ENCODE peak calls at places on chromosomes 12 and 14, in six cellular contexts. One of them, this sample, is unnamed.

GRCh38 chr14:25237845-25238244 is 187.9 kb upstream of the STXBP6 start:
- DNase-seq in left lung: no peak
- DNase-seq in thoracic aorta: no peak
- DNase-seq in PC-9: no peak
- DNase-seq in AG10803: no peak
- DNase-seq in adrenal gland: no peak
- DNase-seq in this sample: no peak

GRCh38 chr14:59267046-59267445 is 78.6 kb downstream of the DAAM1 start:
- DNase-seq in left lung: no peak
- DNase-seq in thoracic aorta: no peak
- DNase-seq in PC-9: no peak
- DNase-seq in AG10803: no peak
- DNase-seq in adrenal gland: no peak
- DNase-seq in this sample: no peak

GRCh38 chr12:87142346-87142745 is 886.2 kb upstream of the MGAT4C start:
- DNase-seq in left lung: no peak
- DNase-seq in thoracic aorta: no peak
- DNase-seq in PC-9: no peak
- DNase-seq in AG10803: peak
- DNase-seq in adrenal gland: no peak
- DNase-seq in this sample: no peak

GRCh38 chr14:59829941-59830734 is 40.4 kb downstream of the RTN1 start:
- DNase-seq in left lung: no peak
- DNase-seq in thoracic aorta: no peak
- DNase-seq in PC-9: peak
- DNase-seq in AG10803: no peak
- DNase-seq in adrenal gland: no peak
- DNase-seq in this sample: no peak

GRCh38 chr14:50947446-50947845 is 3.2 kb upstream of the PYGL start:
- DNase-seq in left lung: no peak
- DNase-seq in thoracic aorta: no peak
- DNase-seq in PC-9: no peak
- DNase-seq in AG10803: no peak
- DNase-seq in adrenal gland: no peak
- DNase-seq in this sample: no peak

GRCh38 chr14:104882325-104882973 is 17.4 kb downstream of the CEP170B start:
- DNase-seq in left lung: peak
- DNase-seq in thoracic aorta: no peak
- DNase-seq in PC-9: peak
- DNase-seq in AG10803: no peak
- DNase-seq in adrenal gland: no peak
- DNase-seq in this sample: peak

GRCh38 chr12:82648510-82648909 is 38.2 kb upstream of the TMTC2 start:
- DNase-seq in left lung: no peak
- DNase-seq in thoracic aorta: no peak
- DNase-seq in PC-9: no peak
- DNase-seq in AG10803: no peak
- DNase-seq in adrenal gland: no peak
- DNase-seq in this sample: no peak

GRCh38 chr12:9037431-9037830 is 48.1 kb downstream of the KLRG1 start:
- DNase-seq in left lung: no peak
- DNase-seq in thoracic aorta: no peak
- DNase-seq in PC-9: no peak
- DNase-seq in AG10803: no peak
- DNase-seq in adrenal gland: no peak
- DNase-seq in this sample: no peak

GRCh38 chr12:89390802-89391673 is 38.7 kb upstream of the DUSP6 start:
- DNase-seq in left lung: no peak
- DNase-seq in thoracic aorta: no peak
- DNase-seq in PC-9: peak
- DNase-seq in AG10803: peak
- DNase-seq in adrenal gland: no peak
- DNase-seq in this sample: no peak

GRCh38 chr14:73462078-73462715 is 3.9 kb upstream of the NUMB start:
- DNase-seq in left lung: no peak
- DNase-seq in thoracic aorta: no peak
- DNase-seq in PC-9: no peak
- DNase-seq in AG10803: peak
- DNase-seq in adrenal gland: peak
- DNase-seq in this sample: peak

GRCh38 chr14:101643651-101644050 is 82.4 kb downstream of the DIO3 start:
- DNase-seq in left lung: no peak
- DNase-seq in thoracic aorta: no peak
- DNase-seq in PC-9: no peak
- DNase-seq in AG10803: no peak
- DNase-seq in adrenal gland: no peak
- DNase-seq in this sample: no peak

GRCh38 chr12:47801904-47802246 is 17.8 kb downstream of the HDAC7 start:
- DNase-seq in left lung: no peak
- DNase-seq in thoracic aorta: no peak
- DNase-seq in PC-9: no peak
- DNase-seq in AG10803: no peak
- DNase-seq in adrenal gland: no peak
- DNase-seq in this sample: no peak
- TF ChIP-seq CTCF in left lung: no peak
- TF ChIP-seq CTCF in thoracic aorta: no peak
- TF ChIP-seq CTCF in PC-9: no peak
- TF ChIP-seq CTCF in AG10803: no peak
- TF ChIP-seq CTCF in adrenal gland: no peak
- TF ChIP-seq CTCF in this sample: no peak

GRCh38 chr14:61602733-61603077 is 92.6 kb upstream of the HIF1A start:
- DNase-seq in left lung: no peak
- DNase-seq in thoracic aorta: no peak
- DNase-seq in PC-9: peak
- DNase-seq in AG10803: no peak
- DNase-seq in adrenal gland: no peak
- DNase-seq in this sample: no peak
- H3K4me3 ChIP-seq in left lung: no peak
- H3K4me3 ChIP-seq in thoracic aorta: no peak
- H3K4me3 ChIP-seq in PC-9: peak
- H3K4me3 ChIP-seq in AG10803: no peak
- H3K4me3 ChIP-seq in adrenal gland: no peak
- H3K4me3 ChIP-seq in this sample: no peak

GRCh38 chr12:20370001-20370381 is 1.7 kb downstream of the PDE3A start:
- DNase-seq in left lung: peak
- DNase-seq in thoracic aorta: no peak
- DNase-seq in PC-9: no peak
- DNase-seq in AG10803: no peak
- DNase-seq in adrenal gland: no peak
- DNase-seq in this sample: peak

GRCh38 chr12:20369164-20370000 is 1.0 kb downstream of the PDE3A start:
- DNase-seq in left lung: peak
- DNase-seq in thoracic aorta: peak
- DNase-seq in PC-9: no peak
- DNase-seq in AG10803: peak
- DNase-seq in adrenal gland: peak
- DNase-seq in this sample: peak

GRCh38 chr12:20368653-20369163 is 371 bp downstream of the PDE3A start:
- DNase-seq in left lung: peak
- DNase-seq in thoracic aorta: no peak
- DNase-seq in PC-9: no peak
- DNase-seq in AG10803: peak
- DNase-seq in adrenal gland: no peak
- DNase-seq in this sample: no peak

GRCh38 chr12:20366776-20367409 is 1.4 kb upstream of the PDE3A start:
- DNase-seq in left lung: no peak
- DNase-seq in thoracic aorta: no peak
- DNase-seq in PC-9: no peak
- DNase-seq in AG10803: no peak
- DNase-seq in adrenal gland: no peak
- DNase-seq in this sample: no peak

GRCh38 chr12:20367731-20368652 is at the start of gene PDE3A:
- DNase-seq in left lung: peak
- DNase-seq in thoracic aorta: no peak
- DNase-seq in PC-9: no peak
- DNase-seq in AG10803: peak
- DNase-seq in adrenal gland: peak
- DNase-seq in this sample: peak
- TF ChIP-seq CTCF in left lung: no peak
- TF ChIP-seq CTCF in thoracic aorta: peak
- TF ChIP-seq CTCF in PC-9: no peak
- TF ChIP-seq CTCF in AG10803: peak
- TF ChIP-seq CTCF in adrenal gland: no peak
- TF ChIP-seq CTCF in this sample: no peak

DNA sequence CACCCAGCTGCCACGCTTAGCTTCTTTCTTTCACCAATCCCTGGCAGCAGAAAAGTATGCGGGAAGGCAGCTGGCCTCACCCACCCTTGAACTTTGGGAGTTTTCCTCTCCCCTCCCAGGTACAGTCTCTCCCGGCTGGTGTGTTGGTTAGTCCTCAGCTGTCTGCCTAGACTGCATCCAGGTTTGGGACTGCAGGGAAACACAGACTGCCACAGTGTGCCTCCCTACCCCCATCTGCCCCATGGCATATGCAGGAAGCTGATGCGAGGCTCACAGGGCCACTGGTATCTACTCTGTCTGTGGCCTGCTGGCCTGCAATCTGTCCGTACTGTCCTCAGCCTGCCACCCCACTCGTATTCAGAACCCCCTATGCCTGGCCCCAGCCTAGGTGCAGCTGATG is 2.1 kb downstream of the CD9 start:
- DNase-seq in left lung: no peak
- DNase-seq in thoracic aorta: no peak
- DNase-seq in PC-9: no peak
- DNase-seq in AG10803: no peak
- DNase-seq in adrenal gland: no peak
- DNase-seq in this sample: no peak
- H3K4me3 ChIP-seq in left lung: peak
- H3K4me3 ChIP-seq in thoracic aorta: peak
- H3K4me3 ChIP-seq in PC-9: peak
- H3K4me3 ChIP-seq in AG10803: no peak
- H3K4me3 ChIP-seq in adrenal gland: no peak
- H3K4me3 ChIP-seq in this sample: peak

GRCh38 chr14:71309756-71310155 is 402.5 kb downstream of the PCNX1 start:
- DNase-seq in left lung: no peak
- DNase-seq in thoracic aorta: no peak
- DNase-seq in PC-9: no peak
- DNase-seq in AG10803: no peak
- DNase-seq in adrenal gland: no peak
- DNase-seq in this sample: no peak
- TF ChIP-seq CTCF in left lung: no peak
- TF ChIP-seq CTCF in thoracic aorta: no peak
- TF ChIP-seq CTCF in PC-9: peak
- TF ChIP-seq CTCF in AG10803: peak
- TF ChIP-seq CTCF in adrenal gland: no peak
- TF ChIP-seq CTCF in this sample: no peak

DNA sequence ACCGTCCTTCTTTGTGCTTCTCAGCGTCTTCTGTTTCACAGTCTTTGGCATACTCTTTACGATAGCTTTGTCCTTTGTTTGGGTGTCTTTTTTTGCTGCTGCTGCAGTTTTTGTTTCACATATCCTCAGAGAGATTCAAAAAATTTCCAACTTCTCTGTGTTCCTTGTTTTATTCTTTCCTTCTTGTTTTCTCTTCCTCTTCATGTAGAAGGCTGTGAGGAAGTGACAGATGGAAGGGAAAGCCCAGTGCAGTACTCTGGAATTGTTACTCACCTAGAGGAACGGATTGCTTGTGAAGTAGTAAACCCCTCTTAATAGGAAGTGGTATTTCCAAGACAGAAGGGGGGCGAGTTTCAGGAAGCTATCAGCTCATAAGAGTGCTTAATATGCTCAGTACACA is 1.7 kb downstream of the CREBL2 start:
- DNase-seq in left lung: no peak
- DNase-seq in thoracic aorta: no peak
- DNase-seq in PC-9: no peak
- DNase-seq in AG10803: no peak
- DNase-seq in adrenal gland: no peak
- DNase-seq in this sample: no peak
- H3K4me3 ChIP-seq in left lung: peak
- H3K4me3 ChIP-seq in thoracic aorta: peak
- H3K4me3 ChIP-seq in PC-9: peak
- H3K4me3 ChIP-seq in AG10803: peak
- H3K4me3 ChIP-seq in adrenal gland: no peak
- H3K4me3 ChIP-seq in this sample: no peak

This sample was measured in gastrocnemius medialis.